ENCODE peak calls at places on chromosome 17, in six cellular contexts. One of them, this sample, is unnamed.

GRCh38 chr17:81898029-81898866 is 3.8 kb upstream of the NPB start:
- DNase-seq in EL: peak
- DNase-seq in KG1: no peak
- DNase-seq in dermis microvascular lymphatic vessel endothelial cell: no peak
- DNase-seq in RCC 7860: peak
- DNase-seq in HFFc6: peak
- DNase-seq in this sample: peak

GRCh38 chr17:80785477-80786178 is 206.0 kb upstream of the CHMP6 start:
- DNase-seq in RCC 7860: no peak
- DNase-seq in KG1: no peak
- DNase-seq in EL: no peak
- DNase-seq in HFFc6: no peak
- DNase-seq in dermis microvascular lymphatic vessel endothelial cell: no peak
- DNase-seq in this sample: no peak

GRCh38 chr17:2435181-2435741 is 34.4 kb upstream of the MNT start:
- DNase-seq in dermis microvascular lymphatic vessel endothelial cell: no peak
- DNase-seq in RCC 7860: no peak
- DNase-seq in HFFc6: no peak
- DNase-seq in KG1: no peak
- DNase-seq in EL: no peak
- DNase-seq in this sample: no peak

GRCh38 chr17:16980813-16981731 is 9.2 kb upstream of the TNFRSF13B start:
- DNase-seq in dermis microvascular lymphatic vessel endothelial cell: no peak
- DNase-seq in KG1: no peak
- DNase-seq in EL: peak
- DNase-seq in RCC 7860: peak
- DNase-seq in HFFc6: no peak
- DNase-seq in this sample: peak

GRCh38 chr17:7551396-7551795 is 2.5 kb downstream of the TNFSF12 start:
- DNase-seq in RCC 7860: no peak
- DNase-seq in dermis microvascular lymphatic vessel endothelial cell: no peak
- DNase-seq in EL: no peak
- DNase-seq in HFFc6: no peak
- DNase-seq in KG1: no peak
- DNase-seq in this sample: no peak

GRCh38 chr17:31313982-31314787 is at the start of gene EVI2B:
- DNase-seq in EL: peak
- DNase-seq in HFFc6: peak
- DNase-seq in RCC 7860: no peak
- DNase-seq in KG1: peak
- DNase-seq in dermis microvascular lymphatic vessel endothelial cell: peak
- DNase-seq in this sample: peak

GRCh38 chr17:7478276-7479138 is 924 bp downstream of the ZBTB4 start:
- DNase-seq in RCC 7860: no peak
- DNase-seq in EL: peak
- DNase-seq in HFFc6: peak
- DNase-seq in KG1: no peak
- DNase-seq in dermis microvascular lymphatic vessel endothelial cell: peak
- DNase-seq in this sample: peak

GRCh38 chr17:34146440-34147043 is 108.5 kb upstream of the CCL2 start:
- DNase-seq in KG1: peak
- DNase-seq in EL: no peak
- DNase-seq in RCC 7860: peak
- DNase-seq in dermis microvascular lymphatic vessel endothelial cell: peak
- DNase-seq in HFFc6: no peak
- DNase-seq in this sample: no peak

GRCh38 chr17:499836-500543 is 147.4 kb upstream of the RPH3AL start:
- DNase-seq in KG1: no peak
- DNase-seq in RCC 7860: no peak
- DNase-seq in EL: no peak
- DNase-seq in HFFc6: no peak
- DNase-seq in dermis microvascular lymphatic vessel endothelial cell: no peak
- DNase-seq in this sample: peak

GRCh38 chr17:41835800-41836549 is at the start of gene NT5C3B:
- DNase-seq in EL: peak
- DNase-seq in RCC 7860: peak
- DNase-seq in dermis microvascular lymphatic vessel endothelial cell: peak
- DNase-seq in KG1: no peak
- DNase-seq in HFFc6: no peak
- DNase-seq in this sample: peak

GRCh38 chr17:74239169-74239568 is 25.8 kb downstream of the TTYH2 start:
- DNase-seq in EL: no peak
- DNase-seq in dermis microvascular lymphatic vessel endothelial cell: no peak
- DNase-seq in HFFc6: no peak
- DNase-seq in KG1: no peak
- DNase-seq in RCC 7860: no peak
- DNase-seq in this sample: no peak

GRCh38 chr17:47630614-47631013 is 19.1 kb upstream of the KPNB1 start:
- DNase-seq in KG1: no peak
- DNase-seq in dermis microvascular lymphatic vessel endothelial cell: no peak
- DNase-seq in HFFc6: no peak
- DNase-seq in RCC 7860: no peak
- DNase-seq in EL: no peak
- DNase-seq in this sample: no peak

GRCh38 chr17:32486091-32486700 is 597 bp upstream of the CDK5R1 start:
- DNase-seq in HFFc6: peak
- DNase-seq in EL: peak
- DNase-seq in KG1: no peak
- DNase-seq in RCC 7860: peak
- DNase-seq in dermis microvascular lymphatic vessel endothelial cell: peak
- DNase-seq in this sample: peak

GRCh38 chr17:82788206-82789001 is 36.5 kb downstream of the TBCD start:
- DNase-seq in EL: no peak
- DNase-seq in RCC 7860: no peak
- DNase-seq in HFFc6: no peak
- DNase-seq in dermis microvascular lymphatic vessel endothelial cell: no peak
- DNase-seq in KG1: no peak
- DNase-seq in this sample: no peak